ENCODE peak calls at places on chromosomes 13 and 19, in seven cellular contexts. C is nephron progenitor cell; Q is Peyer's patch; W is ascending aorta; D is mucosa of gallbladder; K is IMR-90; X is CD8-positive, alpha-beta T cell. O is an unnamed sample.
A peak's percentile ranks its signal among the peaks of the same experiment; 100 is the strongest.

GRCh38 chr19:2854849-2855248 is 12.3 kb upstream of the ZNF556 start:
- DNase-seq in Q (no peak), K (no peak), C (no peak), W (no peak), X (no peak), D (no peak), O (no peak)

GRCh38 chr13:68428292-68428691 is 1198.2 kb upstream of the PCDH9 start:
- DNase-seq in W (no peak), D (no peak), X (no peak), C (no peak), Q (no peak), K (no peak), O (no peak)

GRCh38 chr13:60329221-60329983 is 67.6 kb upstream of the TDRD3 start:
- DNase-seq in C (peak; percentile 45), X (no peak), K (peak; percentile 16), W (no peak), Q (no peak), D (peak; percentile 16), O (peak; percentile 34)

GRCh38 chr19:17303940-17304267 is 679 bp upstream of the ABHD8 start:
- DNase-seq in K (no peak), W (no peak), D (no peak), Q (no peak), C (no peak), X (no peak), O (no peak)

GRCh38 chr19:11924886-11925583 is at the start of gene ZNF700:
- DNase-seq in K (peak; percentile 86), D (peak; percentile 97), Q (peak; percentile 98), C (peak; percentile 94), X (peak; percentile 86), W (peak; percentile 97), O (peak; percentile 77)

GRCh38 chr13:28710161-28710560 is 8.6 kb downstream of the SLC46A3 start:
- DNase-seq in D (peak; percentile 53), C (no peak), Q (no peak), W (no peak), K (no peak), X (no peak), O (no peak)

GRCh38 chr19:43078311-43078710 is 4.2 kb downstream of the PSG2 start:
- DNase-seq in D (no peak), X (no peak), W (no peak), C (no peak), K (peak; percentile 81), Q (no peak), O (peak; percentile 91)

GRCh38 chr19:15292847-15293582 is 39.3 kb downstream of the BRD4 start:
- DNase-seq in Q (no peak), X (no peak), K (no peak), C (no peak), D (no peak), W (no peak), O (no peak)

GRCh38 chr13:24612726-24613125 is 67.5 kb upstream of the ATP12A start:
- DNase-seq in W (no peak), C (no peak), K (no peak), Q (no peak), X (no peak), D (no peak), O (no peak)

GRCh38 chr19:17538684-17539287 is 16.7 kb upstream of the COLGALT1 start:
- DNase-seq in D (no peak), X (no peak), W (no peak), Q (peak; percentile 37), K (no peak), C (no peak), O (no peak)

GRCh38 chr13:34037636-34038325 is 219.8 kb downstream of the RFC3 start:
- DNase-seq in W (no peak), C (no peak), X (no peak), Q (no peak), D (no peak), K (no peak), O (no peak)

GRCh38 chr19:7337380-7338194 is 11.2 kb upstream of the ARHGEF18 start:
- DNase-seq in D (no peak), X (no peak), W (no peak), Q (peak; percentile 86), K (no peak), C (no peak), O (no peak)

GRCh38 chr13:113110048-113110851 is 4.7 kb downstream of the F7 start:
- DNase-seq in K (no peak), X (no peak), Q (no peak), C (peak; percentile 49), W (peak; percentile 59), D (no peak), O (no peak)